ENCODE peak calls at places on chromosomes 4 and X, in eight cellular contexts. One of them, this sample, is unnamed.

GRCh38 chr4:172134536-172134935 is 321.3 kb downstream of the GALNTL6 start:
- DNase-seq in sigmoid colon: no peak
- DNase-seq in SJSA1: no peak
- DNase-seq in WERI-Rb-1: no peak
- DNase-seq in trophoblast cell: no peak
- DNase-seq in heart left ventricle: no peak
- DNase-seq in H9: no peak
- DNase-seq in heart right ventricle: no peak
- DNase-seq in this sample: no peak

GRCh38 chr4:66014146-66014765 is 344.0 kb upstream of the EPHA5 start:
- DNase-seq in WERI-Rb-1: peak; percentile 9
- DNase-seq in H9: peak; percentile 71
- DNase-seq in trophoblast cell: no peak
- DNase-seq in heart left ventricle: no peak
- DNase-seq in SJSA1: no peak
- DNase-seq in heart right ventricle: no peak
- DNase-seq in sigmoid colon: no peak
- DNase-seq in this sample: no peak

GRCh38 chr4:6885953-6886557 is 23.6 kb upstream of the TBC1D14 start:
- DNase-seq in sigmoid colon: peak; percentile 82
- DNase-seq in SJSA1: no peak
- DNase-seq in heart left ventricle: peak; percentile 63
- DNase-seq in heart right ventricle: peak; percentile 58
- DNase-seq in trophoblast cell: no peak
- DNase-seq in H9: no peak
- DNase-seq in WERI-Rb-1: peak; percentile 68
- DNase-seq in this sample: no peak

GRCh38 chrX:35919536-35920309 is at the start of gene CFAP47:
- DNase-seq in trophoblast cell: peak; percentile 0
- DNase-seq in sigmoid colon: no peak
- DNase-seq in heart right ventricle: no peak
- DNase-seq in SJSA1: no peak
- DNase-seq in heart left ventricle: no peak
- DNase-seq in WERI-Rb-1: peak; percentile 56
- DNase-seq in H9: peak; percentile 74
- DNase-seq in this sample: peak; percentile 76

GRCh38 chr4:109810580-109811387 is 4.8 kb upstream of the GAR1 start:
- DNase-seq in sigmoid colon: no peak
- DNase-seq in WERI-Rb-1: no peak
- DNase-seq in H9: no peak
- DNase-seq in heart left ventricle: no peak
- DNase-seq in trophoblast cell: no peak
- DNase-seq in SJSA1: no peak
- DNase-seq in heart right ventricle: no peak
- DNase-seq in this sample: no peak

GRCh38 chr4:3010998-3011397 is 47.6 kb downstream of the GRK4 start:
- DNase-seq in H9: no peak
- DNase-seq in WERI-Rb-1: no peak
- DNase-seq in heart right ventricle: no peak
- DNase-seq in SJSA1: no peak
- DNase-seq in sigmoid colon: no peak
- DNase-seq in trophoblast cell: peak; percentile 78
- DNase-seq in heart left ventricle: no peak
- DNase-seq in this sample: no peak

GRCh38 chr4:128241425-128241913 is 46.1 kb downstream of the PGRMC2 start:
- DNase-seq in WERI-Rb-1: no peak
- DNase-seq in SJSA1: peak; percentile 95
- DNase-seq in sigmoid colon: no peak
- DNase-seq in heart left ventricle: no peak
- DNase-seq in trophoblast cell: peak; percentile 97
- DNase-seq in heart right ventricle: no peak
- DNase-seq in H9: no peak
- DNase-seq in this sample: no peak

GRCh38 chr4:2298548-2298991 is 36.7 kb upstream of the MXD4 start:
- DNase-seq in H9: no peak
- DNase-seq in WERI-Rb-1: no peak
- DNase-seq in trophoblast cell: no peak
- DNase-seq in sigmoid colon: no peak
- DNase-seq in heart right ventricle: no peak
- DNase-seq in heart left ventricle: no peak
- DNase-seq in SJSA1: no peak
- DNase-seq in this sample: peak; percentile 80

GRCh38 chr4:2483237-2483636 is 14.3 kb downstream of the RNF4 start:
- DNase-seq in heart right ventricle: no peak
- DNase-seq in heart left ventricle: no peak
- DNase-seq in WERI-Rb-1: no peak
- DNase-seq in trophoblast cell: no peak
- DNase-seq in SJSA1: no peak
- DNase-seq in H9: no peak
- DNase-seq in sigmoid colon: no peak
- DNase-seq in this sample: peak; percentile 3

GRCh38 chr4:140497776-140498636 is at the start of gene MGAT4D:
- DNase-seq in heart right ventricle: no peak
- DNase-seq in sigmoid colon: no peak
- DNase-seq in WERI-Rb-1: no peak
- DNase-seq in SJSA1: no peak
- DNase-seq in heart left ventricle: no peak
- DNase-seq in trophoblast cell: no peak
- DNase-seq in H9: peak; percentile 60
- DNase-seq in this sample: no peak

GRCh38 chrX:45353462-45353861 is 152.8 kb upstream of the DIPK2B start:
- DNase-seq in heart left ventricle: no peak
- DNase-seq in SJSA1: no peak
- DNase-seq in sigmoid colon: no peak
- DNase-seq in heart right ventricle: no peak
- DNase-seq in trophoblast cell: no peak
- DNase-seq in H9: no peak
- DNase-seq in WERI-Rb-1: no peak
- DNase-seq in this sample: no peak

GRCh38 chr4:70992354-70992753 is 1.1 kb upstream of the DCK start:
- DNase-seq in WERI-Rb-1: no peak
- DNase-seq in heart left ventricle: no peak
- DNase-seq in sigmoid colon: no peak
- DNase-seq in SJSA1: no peak
- DNase-seq in H9: peak; percentile 59
- DNase-seq in heart right ventricle: no peak
- DNase-seq in trophoblast cell: peak; percentile 3
- DNase-seq in this sample: no peak

GRCh38 chrX:50903387-50904027 is 7.0 kb upstream of the BMP15 start:
- DNase-seq in SJSA1: peak; percentile 42
- DNase-seq in heart right ventricle: peak; percentile 25
- DNase-seq in sigmoid colon: no peak
- DNase-seq in heart left ventricle: peak; percentile 21
- DNase-seq in trophoblast cell: peak; percentile 23
- DNase-seq in H9: no peak
- DNase-seq in WERI-Rb-1: peak; percentile 10
- DNase-seq in this sample: no peak

GRCh38 chr4:23969635-23970034 is 79.8 kb upstream of the PPARGC1A start:
- DNase-seq in sigmoid colon: no peak
- DNase-seq in trophoblast cell: no peak
- DNase-seq in heart right ventricle: no peak
- DNase-seq in H9: no peak
- DNase-seq in WERI-Rb-1: no peak
- DNase-seq in SJSA1: no peak
- DNase-seq in heart left ventricle: no peak
- DNase-seq in this sample: no peak

GRCh38 chrX:154458954-154459829 is 1.1 kb downstream of the PLXNA3 start:
- DNase-seq in sigmoid colon: no peak
- DNase-seq in heart right ventricle: peak; percentile 16
- DNase-seq in heart left ventricle: peak; percentile 32
- DNase-seq in H9: no peak
- DNase-seq in SJSA1: no peak
- DNase-seq in trophoblast cell: no peak
- DNase-seq in WERI-Rb-1: peak; percentile 49
- DNase-seq in this sample: no peak

GRCh38 chr4:989722-990471 is 3.1 kb downstream of the IDUA start:
- DNase-seq in H9: no peak
- DNase-seq in WERI-Rb-1: no peak
- DNase-seq in trophoblast cell: no peak
- DNase-seq in heart left ventricle: no peak
- DNase-seq in heart right ventricle: no peak
- DNase-seq in sigmoid colon: no peak
- DNase-seq in SJSA1: no peak
- DNase-seq in this sample: peak; percentile 75

GRCh38 chrX:106170318-106170717 is 2.2 kb downstream of the PWWP3B start:
- DNase-seq in heart left ventricle: no peak
- DNase-seq in heart right ventricle: no peak
- DNase-seq in SJSA1: no peak
- DNase-seq in WERI-Rb-1: no peak
- DNase-seq in H9: no peak
- DNase-seq in sigmoid colon: no peak
- DNase-seq in trophoblast cell: no peak
- DNase-seq in this sample: no peak

DNA sequence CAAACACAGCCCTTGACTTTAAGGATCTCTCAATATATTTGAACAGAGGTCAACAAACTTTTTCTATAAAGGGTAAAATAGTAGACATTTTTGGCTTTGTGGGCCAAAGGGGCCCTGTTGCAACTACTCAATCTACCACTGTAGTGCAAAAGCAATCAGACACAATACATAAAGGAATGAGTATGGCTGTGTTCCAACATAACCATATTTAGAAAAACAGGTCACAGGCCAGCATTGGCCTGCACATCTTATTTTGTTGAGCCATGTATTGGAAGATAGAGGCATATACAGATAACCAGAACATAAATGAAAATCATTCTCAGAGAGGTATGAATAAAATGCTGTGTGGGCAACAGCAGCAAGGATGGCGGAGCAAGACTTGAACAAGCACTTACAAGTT is 49.8 kb downstream of the MID1 start:
- DNase-seq in sigmoid colon: no peak
- DNase-seq in H9: no peak
- DNase-seq in heart right ventricle: no peak
- DNase-seq in WERI-Rb-1: no peak
- DNase-seq in SJSA1: no peak
- DNase-seq in heart left ventricle: no peak
- DNase-seq in trophoblast cell: no peak
- DNase-seq in this sample: no peak
- H3K27ac ChIP-seq in sigmoid colon: peak overlapping the region; percentile 12
- H3K27ac ChIP-seq in H9: no peak overlapping the region
- H3K27ac ChIP-seq in heart right ventricle: no peak overlapping the region
- H3K27ac ChIP-seq in WERI-Rb-1: no peak overlapping the region
- H3K27ac ChIP-seq in SJSA1: peak overlapping the region; percentile 72
- H3K27ac ChIP-seq in heart left ventricle: no peak overlapping the region
- H3K27ac ChIP-seq in trophoblast cell: peak overlapping the region; percentile 17
- H3K27ac ChIP-seq in this sample: no peak overlapping the region

GRCh38 chr4:181254771-181255170 is 988.4 kb upstream of the TENM3 start:
- DNase-seq in sigmoid colon: no peak
- DNase-seq in trophoblast cell: no peak
- DNase-seq in WERI-Rb-1: peak; percentile 30
- DNase-seq in H9: no peak
- DNase-seq in heart right ventricle: no peak
- DNase-seq in SJSA1: no peak
- DNase-seq in heart left ventricle: no peak
- DNase-seq in this sample: no peak

GRCh38 chr4:181261279-181261678 is 981.9 kb upstream of the TENM3 start:
- DNase-seq in sigmoid colon: no peak
- DNase-seq in SJSA1: no peak
- DNase-seq in heart right ventricle: no peak
- DNase-seq in trophoblast cell: no peak
- DNase-seq in heart left ventricle: no peak
- DNase-seq in WERI-Rb-1: no peak
- DNase-seq in H9: no peak
- DNase-seq in this sample: no peak

GRCh38 chr4:181264908-181265307 is 978.3 kb upstream of the TENM3 start:
- DNase-seq in trophoblast cell: no peak
- DNase-seq in WERI-Rb-1: no peak
- DNase-seq in heart left ventricle: no peak
- DNase-seq in sigmoid colon: no peak
- DNase-seq in SJSA1: no peak
- DNase-seq in heart right ventricle: peak; percentile 8
- DNase-seq in H9: peak; percentile 35
- DNase-seq in this sample: no peak

GRCh38 chr4:181258569-181258968 is 984.6 kb upstream of the TENM3 start:
- DNase-seq in SJSA1: no peak
- DNase-seq in WERI-Rb-1: no peak
- DNase-seq in trophoblast cell: no peak
- DNase-seq in H9: no peak
- DNase-seq in heart left ventricle: no peak
- DNase-seq in sigmoid colon: no peak
- DNase-seq in heart right ventricle: no peak
- DNase-seq in this sample: no peak

GRCh38 chr4:181259081-181259480 is 984.1 kb upstream of the TENM3 start:
- DNase-seq in trophoblast cell: no peak
- DNase-seq in SJSA1: no peak
- DNase-seq in H9: no peak
- DNase-seq in WERI-Rb-1: no peak
- DNase-seq in heart right ventricle: no peak
- DNase-seq in sigmoid colon: no peak
- DNase-seq in heart left ventricle: no peak
- DNase-seq in this sample: no peak
- H3K27ac ChIP-seq in trophoblast cell: no peak overlapping the region
- H3K27ac ChIP-seq in SJSA1: no peak overlapping the region
- H3K27ac ChIP-seq in H9: no peak overlapping the region
- H3K27ac ChIP-seq in WERI-Rb-1: no peak overlapping the region
- H3K27ac ChIP-seq in heart right ventricle: no peak overlapping the region
- H3K27ac ChIP-seq in sigmoid colon: no peak overlapping the region
- H3K27ac ChIP-seq in heart left ventricle: no peak overlapping the region
- H3K27ac ChIP-seq in this sample: no peak overlapping the region

DNA sequence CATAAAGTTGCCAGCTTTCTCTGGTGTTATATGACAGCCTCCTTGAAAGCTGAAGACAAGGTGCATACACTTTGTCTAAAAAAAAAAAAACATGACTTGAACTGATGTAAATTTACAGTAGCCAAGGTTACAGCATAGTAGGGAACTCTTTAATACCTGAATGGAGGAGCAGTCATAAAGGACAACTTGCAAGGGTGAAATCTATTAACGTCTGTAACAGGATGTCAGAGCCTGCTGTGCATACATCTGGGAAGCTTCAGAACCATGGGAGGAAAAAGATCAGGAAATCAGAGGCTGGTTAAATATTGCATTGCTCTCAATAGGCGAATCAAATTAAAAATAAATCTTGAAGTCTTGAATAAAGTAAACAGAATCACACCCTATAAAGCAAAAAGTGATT is 484.0 kb upstream of the CTSO start:
- DNase-seq in heart right ventricle: no peak
- DNase-seq in H9: no peak
- DNase-seq in heart left ventricle: no peak
- DNase-seq in SJSA1: no peak
- DNase-seq in sigmoid colon: no peak
- DNase-seq in WERI-Rb-1: no peak
- DNase-seq in trophoblast cell: no peak
- DNase-seq in this sample: no peak
- H3K27ac ChIP-seq in heart right ventricle: no peak overlapping the region
- H3K27ac ChIP-seq in H9: no peak overlapping the region
- H3K27ac ChIP-seq in heart left ventricle: no peak overlapping the region
- H3K27ac ChIP-seq in SJSA1: no peak overlapping the region
- H3K27ac ChIP-seq in sigmoid colon: no peak overlapping the region
- H3K27ac ChIP-seq in WERI-Rb-1: no peak overlapping the region
- H3K27ac ChIP-seq in trophoblast cell: no peak overlapping the region
- H3K27ac ChIP-seq in this sample: no peak overlapping the region

DNA sequence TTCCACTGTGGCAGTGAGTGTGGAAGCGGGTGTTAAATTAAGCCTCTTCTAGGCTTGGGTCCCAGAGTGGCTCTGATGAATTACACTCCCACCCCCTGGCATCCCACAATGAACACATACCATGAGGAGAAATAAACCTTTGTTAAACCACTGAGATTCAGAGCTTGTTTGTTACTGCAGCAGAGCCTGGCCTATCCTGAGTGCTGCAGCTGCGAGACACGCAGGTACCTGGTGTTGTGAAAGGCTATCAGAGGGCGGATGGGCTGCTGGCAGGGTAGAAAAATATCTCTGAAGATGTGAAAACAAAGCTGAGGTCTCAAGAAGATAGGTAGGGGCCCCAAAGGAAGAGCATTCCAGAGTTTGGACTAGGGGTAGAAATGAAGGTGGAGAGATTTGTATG is 138.4 kb upstream of the STX18 start:
- DNase-seq in WERI-Rb-1: no peak
- DNase-seq in heart left ventricle: no peak
- DNase-seq in sigmoid colon: no peak
- DNase-seq in heart right ventricle: no peak
- DNase-seq in SJSA1: no peak
- DNase-seq in trophoblast cell: no peak
- DNase-seq in H9: no peak
- DNase-seq in this sample: no peak
- H3K27ac ChIP-seq in WERI-Rb-1: no peak overlapping the region
- H3K27ac ChIP-seq in heart left ventricle: no peak overlapping the region
- H3K27ac ChIP-seq in sigmoid colon: no peak overlapping the region
- H3K27ac ChIP-seq in heart right ventricle: no peak overlapping the region
- H3K27ac ChIP-seq in SJSA1: no peak overlapping the region
- H3K27ac ChIP-seq in trophoblast cell: no peak overlapping the region
- H3K27ac ChIP-seq in H9: no peak overlapping the region
- H3K27ac ChIP-seq in this sample: no peak overlapping the region